ENCODE peak calls at places on chromosomes 4 and X, in four cellular contexts. T is nucleus accumbens; L is stimulated activated CD8-positive, alpha-beta memory T cell treated with anti-CD3 and anti-CD28 coated beads, Interleukin-7, amount 100 ng/mL, for 24 hours; Z is stimulated activated CD4-positive, alpha-beta T cell treated with anti-CD3 and anti-CD28 coated beads, Interleukin-4, amount 100 ng/mL, for 48 hours. I is an unnamed sample.

GRCh38 chrX:96770315-96770714 is 85.7 kb downstream of the DIAPH2 start:
- DNase-seq in Z (no peak), L (no peak), T (no peak), I (peak)

GRCh38 chrX:108484251-108484650 is 44.6 kb downstream of the COL4A5 start:
- DNase-seq in T (no peak), L (no peak), Z (no peak), I (no peak)

GRCh38 chr4:54543088-54543795 is 114.5 kb upstream of the KIT start:
- DNase-seq in Z (no peak), T (no peak), L (no peak), I (no peak)

GRCh38 chrX:129452523-129452922 is 70.8 kb downstream of the SMARCA1 start:
- DNase-seq in T (no peak), Z (no peak), L (no peak), I (no peak)

GRCh38 chr4:182917182-182918043 is at the start of gene DCTD:
- DNase-seq in T (peak), Z (peak), L (peak), I (peak)

GRCh38 chr4:39442910-39443480 is 15.7 kb downstream of the RPL9 start:
- DNase-seq in L (no peak), T (no peak), Z (no peak), I (no peak)

GRCh38 chrX:129000018-129000417 is 523.3 kb downstream of the SMARCA1 start:
- DNase-seq in L (no peak), Z (no peak), T (no peak), I (no peak)

GRCh38 chr4:113967687-113968086 is 11.8 kb downstream of the ARSJ start:
- DNase-seq in L (no peak), Z (no peak), T (no peak), I (no peak)

GRCh38 chr4:30068234-30068633 is 651.9 kb upstream of the PCDH7 start:
- DNase-seq in T (no peak), L (no peak), Z (no peak), I (peak)

GRCh38 chr4:186144180-186144579 is 39.7 kb downstream of the FAM149A start:
- DNase-seq in Z (no peak), T (no peak), L (no peak), I (peak)

GRCh38 chr4:73311428-73311827 is 52.8 kb upstream of the ANKRD17 start:
- DNase-seq in L (no peak), Z (no peak), T (no peak), I (peak)

GRCh38 chr4:110610940-110611785 is 11.7 kb downstream of the PITX2 start:
- DNase-seq in Z (no peak), L (no peak), T (no peak), I (no peak)

GRCh38 chr4:36010531-36010930 is 233.8 kb downstream of the ARAP2 start:
- DNase-seq in T (no peak), Z (no peak), L (no peak), I (no peak)

GRCh38 chrX:129932792-129933321 is 26.9 kb downstream of the UTP14A start:
- DNase-seq in T (no peak), L (no peak), Z (no peak), I (no peak)

GRCh38 chr4:83112678-83113428 is 1.7 kb downstream of the PLAC8 start:
- DNase-seq in Z (no peak), T (no peak), L (no peak), I (no peak)

GRCh38 chr4:41072021-41072777 is 142.1 kb downstream of the APBB2 start:
- DNase-seq in L (no peak), T (peak), Z (no peak), I (peak)

GRCh38 chr4:65007841-65008439 is 598.7 kb upstream of the TECRL start:
- DNase-seq in L (no peak), Z (no peak), T (no peak), I (peak)

GRCh38 chr4:19689511-19689910 is 562.2 kb upstream of the SLIT2 start:
- DNase-seq in L (no peak), Z (no peak), T (no peak), I (no peak)

I was measured in NCI-H524.